ENCODE peak calls at places on chromosomes 5 and 9, in nine cellular contexts. U is choroid plexus epithelial cell, I is BE2C, Z is hepatocyte, M is IMR-90, G is transverse colon, J is fibroblast of lung, B is lower leg skin, E is spleen. R is an unnamed sample.

GRCh38 chr5:57335092-57335491 is 147.5 kb downstream of the ACTBL2 start:
- DNase-seq in U (peak), I (no peak), Z (no peak), M (peak), G (no peak), J (peak), B (no peak), E (no peak), R (no peak)

GRCh38 chr5:114101153-114101552 is 260.7 kb upstream of the KCNN2 start:
- DNase-seq in U (peak), I (peak), Z (peak), M (peak), G (no peak), J (peak), B (no peak), E (no peak), R (peak)

GRCh38 chr5:81081461-81081835 is 121.3 kb downstream of the RASGRF2 start:
- DNase-seq in U (no peak), I (no peak), Z (no peak), M (no peak), G (no peak), J (peak), B (no peak), E (no peak), R (no peak)

GRCh38 chr5:50886657-50887056 is 220.2 kb downstream of the PARP8 start:
- DNase-seq in U (no peak), I (no peak), Z (no peak), M (no peak), G (no peak), J (no peak), B (no peak), E (no peak), R (peak)

GRCh38 chr9:92206490-92206889 is 87.0 kb downstream of the IARS1 start:
- DNase-seq in U (peak), I (no peak), Z (no peak), M (peak), G (no peak), J (peak), B (no peak), E (no peak), R (no peak)

GRCh38 chr5:174325961-174326360 is 280.5 kb downstream of the NSG2 start:
- DNase-seq in U (no peak), I (no peak), Z (no peak), M (no peak), G (no peak), J (no peak), B (no peak), E (peak), R (no peak)

GRCh38 chr9:136412912-136413420 is 2.5 kb downstream of the PMPCA start:
- DNase-seq in U (peak), I (peak), Z (no peak), M (no peak), G (no peak), J (peak), B (no peak), E (no peak), R (no peak)

GRCh38 chr5:178071108-178071507 is 42.2 kb upstream of the N4BP3 start:
- DNase-seq in U (no peak), I (no peak), Z (no peak), M (no peak), G (no peak), J (no peak), B (no peak), E (peak), R (no peak)

GRCh38 chr9:134967547-134967930 is 49.8 kb upstream of the FCN1 start:
- DNase-seq in U (peak), I (peak), Z (no peak), M (peak), G (no peak), J (peak), B (no peak), E (peak), R (no peak)

GRCh38 chr5:34501033-34501432 is 155.1 kb upstream of the RAI14 start:
- DNase-seq in U (no peak), I (no peak), Z (no peak), M (no peak), G (no peak), J (no peak), B (no peak), E (no peak), R (no peak)

GRCh38 chr9:9552665-9553064 is 1060.1 kb downstream of the PTPRD start:
- DNase-seq in U (no peak), I (no peak), Z (no peak), M (no peak), G (no peak), J (no peak), B (no peak), E (no peak), R (no peak)

GRCh38 chr5:127650649-127651048 is 1.8 kb downstream of the CTXN3 start:
- DNase-seq in U (peak), I (no peak), Z (peak), M (peak), G (no peak), J (peak), B (no peak), E (no peak), R (no peak)

GRCh38 chr5:119454171-119454570 is 1.9 kb downstream of the HSD17B4 start:
- DNase-seq in U (no peak), I (no peak), Z (no peak), M (no peak), G (no peak), J (no peak), B (no peak), E (no peak), R (no peak)

GRCh38 chr9:108278341-108278740 is 577.4 kb downstream of the ACTL7B start:
- DNase-seq in U (no peak), I (no peak), Z (no peak), M (no peak), G (no peak), J (no peak), B (no peak), E (no peak), R (no peak)

GRCh38 chr5:144205141-144205551 is 34.5 kb downstream of the KCTD16 start:
- DNase-seq in U (peak), I (peak), Z (peak), M (peak), G (no peak), J (peak), B (no peak), E (no peak), R (peak)

GRCh38 chr5:132490484-132491367 is at the start of gene IRF1:
- DNase-seq in U (peak), I (peak), Z (peak), M (peak), G (peak), J (peak), B (peak), E (peak), R (peak)

GRCh38 chr9:70480405-70480980 is 66.0 kb upstream of the KLF9 start:
- DNase-seq in U (peak), I (peak), Z (peak), M (peak), G (peak), J (peak), B (peak), E (peak), R (no peak)

GRCh38 chr5:39503148-39503547 is 78.4 kb upstream of the DAB2 start:
- DNase-seq in U (peak), I (no peak), Z (no peak), M (peak), G (peak), J (peak), B (peak), E (no peak), R (no peak)

GRCh38 chr9:119375892-119376291 is 6.7 kb upstream of the BRINP1 start:
- DNase-seq in U (peak), I (peak), Z (peak), M (no peak), G (peak), J (peak), B (no peak), E (no peak), R (peak)
- TF ChIP-seq CTCF in U (peak), I (peak), Z (peak), M (no peak), G (no peak), J (no peak), B (no peak), E (no peak), R (peak)

GRCh38 chr5:151628112-151628823 is 37.1 kb upstream of the FAT2 start:
- DNase-seq in U (peak), I (no peak), Z (no peak), M (no peak), G (no peak), J (peak), B (no peak), E (no peak), R (no peak)
- TF ChIP-seq CTCF in U (no peak), I (no peak), Z (no peak), M (no peak), G (no peak), J (no peak), B (no peak), E (no peak), R (no peak)

DNA sequence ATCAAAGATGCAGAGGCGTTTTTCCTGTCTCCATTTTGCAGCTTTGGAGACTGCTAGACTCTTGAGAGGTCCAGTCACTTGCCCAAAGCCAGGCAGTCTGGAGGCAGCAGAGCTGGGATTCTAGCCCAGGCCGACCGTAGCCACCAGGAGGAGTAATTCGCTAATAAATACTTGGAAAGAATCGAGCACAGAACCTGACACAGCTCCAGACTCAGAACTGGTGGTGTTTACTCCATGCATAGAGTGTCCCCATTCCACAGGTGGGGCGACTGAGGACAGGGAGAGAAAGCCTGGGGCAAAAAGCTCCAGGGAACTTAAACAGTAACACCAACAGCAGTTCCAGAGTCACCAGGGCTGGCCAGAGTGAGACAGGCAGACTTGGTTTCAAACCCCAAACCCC is 10.7 kb upstream of the CERCAM start:
- DNase-seq in U (peak), I (peak), Z (no peak), M (no peak), G (no peak), J (peak), B (no peak), E (no peak), R (no peak)
- TF ChIP-seq CTCF in U (peak), I (peak), Z (peak), M (peak), G (no peak), J (peak), B (no peak), E (no peak), R (no peak)

DNA sequence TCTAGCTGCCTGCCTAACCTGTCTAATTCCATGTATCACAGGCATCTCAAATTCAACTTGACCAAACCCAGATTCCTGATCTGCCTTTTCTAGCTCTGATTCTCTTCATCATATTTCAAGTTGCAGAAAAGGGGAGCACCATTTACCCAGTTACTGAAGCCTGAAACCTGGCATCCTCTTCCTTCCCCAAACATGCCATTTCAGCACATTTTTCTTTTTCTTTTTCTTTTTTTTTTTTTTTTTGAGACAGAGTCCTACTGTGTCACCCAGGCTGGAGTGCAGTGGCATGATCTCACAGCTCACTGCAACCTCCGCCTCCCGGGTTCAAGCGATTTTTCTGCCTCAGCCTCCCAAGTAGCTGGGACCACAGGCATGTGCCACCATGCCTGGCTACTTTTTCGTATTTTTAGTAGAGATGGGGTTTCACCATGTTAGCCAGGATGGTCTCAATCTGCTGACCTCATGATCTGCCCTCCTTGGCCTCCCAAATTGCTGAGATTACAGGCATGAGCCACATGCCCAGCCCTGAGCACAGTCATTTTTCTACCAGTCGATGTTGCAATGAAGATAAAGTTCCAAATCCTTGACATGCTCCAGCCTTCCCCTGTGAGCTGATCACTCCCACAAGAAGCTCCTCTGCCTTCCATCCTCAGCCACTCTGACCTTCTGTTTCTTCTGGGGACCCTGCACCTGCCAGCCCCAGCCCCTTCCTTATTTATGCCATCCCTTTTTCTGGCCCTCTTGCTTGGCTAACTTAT is 32.2 kb downstream of the ACER2 start:
- DNase-seq in U (no peak), I (no peak), Z (no peak), M (no peak), G (no peak), J (no peak), B (no peak), E (no peak), R (no peak)
- TF ChIP-seq CTCF in U (no peak), I (no peak), Z (no peak), M (no peak), G (no peak), J (no peak), B (no peak), E (no peak), R (no peak)

GRCh38 chr9:131589124-131589711 is 43.9 kb downstream of the PRRT1B start:
- DNase-seq in U (no peak), I (no peak), Z (no peak), M (no peak), G (no peak), J (no peak), B (no peak), E (peak), R (no peak)

GRCh38 chr9:131590449-131590848 is 45.1 kb downstream of the PRRT1B start:
- DNase-seq in U (no peak), I (no peak), Z (no peak), M (no peak), G (no peak), J (no peak), B (no peak), E (peak), R (no peak)

GRCh38 chr9:131589993-131590392 is 44.7 kb downstream of the PRRT1B start:
- DNase-seq in U (no peak), I (no peak), Z (no peak), M (no peak), G (no peak), J (no peak), B (no peak), E (peak), R (no peak)

GRCh38 chr9:131591845-131592208 is 46.5 kb downstream of the PRRT1B start:
- DNase-seq in U (no peak), I (no peak), Z (no peak), M (no peak), G (no peak), J (no peak), B (no peak), E (no peak), R (no peak)

DNA sequence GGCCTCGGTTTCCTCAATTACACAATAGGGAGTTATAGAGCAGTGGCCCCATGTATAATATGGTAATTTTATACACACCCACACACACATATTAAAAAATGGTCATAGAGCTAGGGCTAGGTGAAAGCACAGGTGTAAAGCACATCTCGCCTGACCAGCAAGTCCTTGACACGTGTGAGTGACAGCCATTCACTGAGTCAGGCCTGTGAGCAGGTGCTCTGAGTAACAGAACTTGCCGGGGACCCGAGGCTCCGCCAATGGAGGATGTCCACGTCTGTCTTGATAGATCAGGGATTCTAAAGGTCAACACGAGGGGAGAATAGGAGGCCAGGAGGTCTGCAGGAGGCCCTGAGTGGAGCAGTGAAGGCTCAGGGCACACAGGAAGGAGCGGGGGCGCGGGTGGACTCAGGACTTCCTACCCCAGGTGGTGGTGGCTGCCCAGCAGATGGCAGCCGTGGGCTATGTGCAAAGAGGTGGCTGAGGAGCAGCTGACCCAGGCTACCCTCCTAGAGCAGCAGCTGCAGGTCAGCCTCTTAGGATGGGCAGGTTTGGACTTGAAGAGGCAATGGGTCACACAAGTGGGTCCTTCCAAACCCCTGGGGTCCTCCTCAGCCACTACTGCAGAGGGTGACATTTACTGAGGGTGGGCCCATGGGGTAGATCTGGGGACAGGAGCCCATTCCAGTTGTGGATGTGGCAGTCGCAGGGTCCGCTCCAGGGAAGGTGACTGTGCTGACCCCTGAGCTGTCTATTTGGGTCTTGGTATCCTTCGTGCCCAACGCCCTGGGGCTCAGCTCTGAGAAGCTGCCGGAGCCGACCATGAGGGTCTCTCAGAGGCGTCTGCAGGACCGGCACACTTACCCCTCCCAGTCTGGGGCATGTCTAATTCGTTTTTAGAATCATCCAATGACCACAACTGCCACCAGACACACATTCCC is 45.9 kb downstream of the PRRT1B start:
- DNase-seq in U (peak), I (peak), Z (peak), M (peak), G (peak), J (peak), B (peak), E (peak), R (peak)
- TF ChIP-seq CTCF in U (peak), I (peak), Z (peak), M (peak), G (peak), J (peak), B (no peak), E (peak), R (peak)

GRCh38 chr5:158773151-158773550 is 326.6 kb downstream of the EBF1 start:
- DNase-seq in U (no peak), I (no peak), Z (no peak), M (no peak), G (no peak), J (peak), B (no peak), E (no peak), R (no peak)

GRCh38 chr5:158769702-158770101 is 330.0 kb downstream of the EBF1 start:
- DNase-seq in U (peak), I (no peak), Z (no peak), M (no peak), G (no peak), J (peak), B (no peak), E (no peak), R (no peak)

GRCh38 chr5:158769079-158769478 is 330.6 kb downstream of the EBF1 start:
- DNase-seq in U (no peak), I (no peak), Z (no peak), M (no peak), G (no peak), J (peak), B (no peak), E (no peak), R (no peak)

GRCh38 chr5:158765407-158765806 is 334.3 kb downstream of the EBF1 start:
- DNase-seq in U (no peak), I (no peak), Z (no peak), M (no peak), G (no peak), J (no peak), B (no peak), E (no peak), R (no peak)

DNA sequence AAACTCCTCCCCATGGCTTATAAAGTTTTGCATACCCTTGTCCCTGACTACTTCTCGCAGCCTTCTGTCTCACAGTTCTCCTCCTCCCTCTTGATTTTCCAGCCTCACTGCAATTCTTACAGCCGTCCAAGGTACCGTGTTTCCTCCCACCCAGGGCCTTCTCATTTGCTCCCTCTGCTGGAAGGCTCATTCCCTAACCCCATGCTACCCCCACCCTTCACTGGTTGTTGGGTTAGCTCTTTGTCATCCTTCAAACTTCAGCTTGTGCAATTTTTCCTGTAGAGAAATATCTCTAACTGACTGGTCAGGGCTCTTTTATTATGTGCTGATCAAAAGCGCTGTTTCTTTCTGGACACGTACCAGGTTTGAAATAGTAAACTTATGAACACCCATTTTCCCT is 329.2 kb downstream of the EBF1 start:
- DNase-seq in U (peak), I (peak), Z (peak), M (no peak), G (no peak), J (no peak), B (no peak), E (no peak), R (peak)
- TF ChIP-seq CTCF in U (peak), I (peak), Z (peak), M (no peak), G (no peak), J (no peak), B (no peak), E (peak), R (peak)

DNA sequence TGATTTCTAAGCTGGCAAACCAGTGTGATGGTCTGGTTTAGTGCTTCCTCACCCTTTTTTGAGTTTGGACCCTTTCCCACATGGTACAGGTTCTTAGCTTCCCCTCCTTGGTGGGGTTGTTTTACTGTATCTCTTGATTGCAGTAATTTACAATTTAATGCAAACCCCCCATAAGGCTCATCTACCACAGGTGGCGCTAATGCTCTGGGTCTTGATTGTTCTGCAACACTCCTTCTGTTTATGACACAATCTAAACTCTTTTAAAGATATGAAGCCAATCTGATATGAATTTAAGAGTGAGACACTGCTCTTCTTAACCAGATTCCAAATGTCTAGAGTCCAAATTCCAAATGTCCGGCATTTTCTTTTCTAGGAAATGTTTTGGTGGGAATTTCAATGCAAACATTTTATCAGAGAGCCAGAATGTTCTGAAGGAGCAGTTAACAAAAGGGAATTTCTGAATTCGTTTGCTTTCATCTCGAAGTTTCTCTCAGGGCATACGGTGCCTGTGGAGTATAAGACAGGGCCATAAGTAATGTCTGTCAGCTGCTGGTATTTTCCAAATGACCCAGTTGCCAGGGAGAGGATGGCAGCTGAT is 246.7 kb downstream of the ARHGAP26 start:
- DNase-seq in U (peak), I (peak), Z (peak), M (peak), G (peak), J (peak), B (no peak), E (no peak), R (peak)
- TF ChIP-seq CTCF in U (peak), I (peak), Z (peak), M (peak), G (peak), J (peak), B (no peak), E (peak), R (peak)

GRCh38 chr9:88291853-88292252 is 96.4 kb upstream of the SPIN1 start:
- DNase-seq in U (no peak), I (no peak), Z (no peak), M (no peak), G (no peak), J (no peak), B (no peak), E (no peak), R (no peak)
- TF ChIP-seq CTCF in U (no peak), I (no peak), Z (no peak), M (no peak), G (no peak), J (no peak), B (no peak), E (no peak), R (no peak)

GRCh38 chr9:95649801-95650213 is 133.0 kb upstream of the PTCH1 start:
- DNase-seq in U (no peak), I (no peak), Z (no peak), M (no peak), G (no peak), J (peak), B (no peak), E (no peak), R (no peak)
- TF ChIP-seq CTCF in U (no peak), I (no peak), Z (no peak), M (no peak), G (no peak), J (no peak), B (no peak), E (no peak), R (no peak)